ENCODE peak calls at places on chromosomes 3 and 15, in eight cellular contexts. One of them, this sample, is unnamed.

GRCh38 chr3:136659253-136659652 is 92.9 kb downstream of the STAG1 start:
- DNase-seq in AML-193: no peak
- DNase-seq in activated CD4-positive, alpha-beta T cell treated with anti-CD3 and anti-CD28 coated beads, Interleukin-2, amount 50 U/mL, for 48 hours: no peak
- DNase-seq in stimulated activated CD8-positive, alpha-beta memory T cell treated with anti-CD3 and anti-CD28 coated beads, Interleukin-15, amount 100 ng/mL, for 1 hour: no peak
- DNase-seq in HTR-8/SVneo: no peak
- DNase-seq in astrocyte of the spinal cord: peak
- DNase-seq in heart left ventricle: no peak
- DNase-seq in thoracic aorta: no peak
- DNase-seq in this sample: peak

GRCh38 chr15:70121656-70122297 is 24.1 kb upstream of the TLE3 start:
- DNase-seq in AML-193: no peak
- DNase-seq in activated CD4-positive, alpha-beta T cell treated with anti-CD3 and anti-CD28 coated beads, Interleukin-2, amount 50 U/mL, for 48 hours: no peak
- DNase-seq in stimulated activated CD8-positive, alpha-beta memory T cell treated with anti-CD3 and anti-CD28 coated beads, Interleukin-15, amount 100 ng/mL, for 1 hour: no peak
- DNase-seq in HTR-8/SVneo: no peak
- DNase-seq in astrocyte of the spinal cord: peak
- DNase-seq in heart left ventricle: peak
- DNase-seq in thoracic aorta: no peak
- DNase-seq in this sample: no peak

GRCh38 chr3:151282921-151283320 is 4.6 kb upstream of the P2RY14 start:
- DNase-seq in AML-193: peak
- DNase-seq in activated CD4-positive, alpha-beta T cell treated with anti-CD3 and anti-CD28 coated beads, Interleukin-2, amount 50 U/mL, for 48 hours: no peak
- DNase-seq in stimulated activated CD8-positive, alpha-beta memory T cell treated with anti-CD3 and anti-CD28 coated beads, Interleukin-15, amount 100 ng/mL, for 1 hour: no peak
- DNase-seq in HTR-8/SVneo: peak
- DNase-seq in astrocyte of the spinal cord: peak
- DNase-seq in heart left ventricle: no peak
- DNase-seq in thoracic aorta: no peak
- DNase-seq in this sample: peak

GRCh38 chr3:57822686-57823085 is 66.6 kb downstream of the SLMAP start:
- DNase-seq in AML-193: no peak
- DNase-seq in activated CD4-positive, alpha-beta T cell treated with anti-CD3 and anti-CD28 coated beads, Interleukin-2, amount 50 U/mL, for 48 hours: no peak
- DNase-seq in stimulated activated CD8-positive, alpha-beta memory T cell treated with anti-CD3 and anti-CD28 coated beads, Interleukin-15, amount 100 ng/mL, for 1 hour: no peak
- DNase-seq in HTR-8/SVneo: no peak
- DNase-seq in astrocyte of the spinal cord: no peak
- DNase-seq in heart left ventricle: no peak
- DNase-seq in thoracic aorta: no peak
- DNase-seq in this sample: no peak

GRCh38 chr3:5051772-5052171 is 70.3 kb upstream of the ARL8B start:
- DNase-seq in AML-193: no peak
- DNase-seq in activated CD4-positive, alpha-beta T cell treated with anti-CD3 and anti-CD28 coated beads, Interleukin-2, amount 50 U/mL, for 48 hours: no peak
- DNase-seq in stimulated activated CD8-positive, alpha-beta memory T cell treated with anti-CD3 and anti-CD28 coated beads, Interleukin-15, amount 100 ng/mL, for 1 hour: no peak
- DNase-seq in HTR-8/SVneo: no peak
- DNase-seq in astrocyte of the spinal cord: no peak
- DNase-seq in heart left ventricle: no peak
- DNase-seq in thoracic aorta: no peak
- DNase-seq in this sample: no peak

GRCh38 chr3:149900322-149900721 is 70.4 kb downstream of the PFN2 start:
- DNase-seq in AML-193: no peak
- DNase-seq in activated CD4-positive, alpha-beta T cell treated with anti-CD3 and anti-CD28 coated beads, Interleukin-2, amount 50 U/mL, for 48 hours: no peak
- DNase-seq in stimulated activated CD8-positive, alpha-beta memory T cell treated with anti-CD3 and anti-CD28 coated beads, Interleukin-15, amount 100 ng/mL, for 1 hour: no peak
- DNase-seq in HTR-8/SVneo: no peak
- DNase-seq in astrocyte of the spinal cord: no peak
- DNase-seq in heart left ventricle: no peak
- DNase-seq in thoracic aorta: no peak
- DNase-seq in this sample: no peak

GRCh38 chr3:190492129-190492528 is 21.8 kb upstream of the IL1RAP start:
- DNase-seq in AML-193: no peak
- DNase-seq in activated CD4-positive, alpha-beta T cell treated with anti-CD3 and anti-CD28 coated beads, Interleukin-2, amount 50 U/mL, for 48 hours: no peak
- DNase-seq in stimulated activated CD8-positive, alpha-beta memory T cell treated with anti-CD3 and anti-CD28 coated beads, Interleukin-15, amount 100 ng/mL, for 1 hour: no peak
- DNase-seq in HTR-8/SVneo: no peak
- DNase-seq in astrocyte of the spinal cord: no peak
- DNase-seq in heart left ventricle: no peak
- DNase-seq in thoracic aorta: no peak
- DNase-seq in this sample: no peak

GRCh38 chr3:120569224-120569915 is 26.8 kb upstream of the NDUFB4 start:
- DNase-seq in AML-193: no peak
- DNase-seq in activated CD4-positive, alpha-beta T cell treated with anti-CD3 and anti-CD28 coated beads, Interleukin-2, amount 50 U/mL, for 48 hours: no peak
- DNase-seq in stimulated activated CD8-positive, alpha-beta memory T cell treated with anti-CD3 and anti-CD28 coated beads, Interleukin-15, amount 100 ng/mL, for 1 hour: no peak
- DNase-seq in HTR-8/SVneo: no peak
- DNase-seq in astrocyte of the spinal cord: no peak
- DNase-seq in heart left ventricle: no peak
- DNase-seq in thoracic aorta: no peak
- DNase-seq in this sample: no peak

GRCh38 chr3:125121246-125122010 is 65.6 kb upstream of the HEG1 start:
- DNase-seq in AML-193: no peak
- DNase-seq in activated CD4-positive, alpha-beta T cell treated with anti-CD3 and anti-CD28 coated beads, Interleukin-2, amount 50 U/mL, for 48 hours: peak
- DNase-seq in stimulated activated CD8-positive, alpha-beta memory T cell treated with anti-CD3 and anti-CD28 coated beads, Interleukin-15, amount 100 ng/mL, for 1 hour: no peak
- DNase-seq in HTR-8/SVneo: no peak
- DNase-seq in astrocyte of the spinal cord: peak
- DNase-seq in heart left ventricle: no peak
- DNase-seq in thoracic aorta: no peak
- DNase-seq in this sample: no peak

GRCh38 chr3:146970236-146970635 is 365.1 kb upstream of the PLSCR5 start:
- DNase-seq in AML-193: no peak
- DNase-seq in activated CD4-positive, alpha-beta T cell treated with anti-CD3 and anti-CD28 coated beads, Interleukin-2, amount 50 U/mL, for 48 hours: no peak
- DNase-seq in stimulated activated CD8-positive, alpha-beta memory T cell treated with anti-CD3 and anti-CD28 coated beads, Interleukin-15, amount 100 ng/mL, for 1 hour: no peak
- DNase-seq in HTR-8/SVneo: no peak
- DNase-seq in astrocyte of the spinal cord: peak
- DNase-seq in heart left ventricle: no peak
- DNase-seq in thoracic aorta: no peak
- DNase-seq in this sample: no peak

GRCh38 chr3:167450195-167450594 is 23.6 kb downstream of the SERPINI2 start:
- DNase-seq in AML-193: no peak
- DNase-seq in activated CD4-positive, alpha-beta T cell treated with anti-CD3 and anti-CD28 coated beads, Interleukin-2, amount 50 U/mL, for 48 hours: no peak
- DNase-seq in stimulated activated CD8-positive, alpha-beta memory T cell treated with anti-CD3 and anti-CD28 coated beads, Interleukin-15, amount 100 ng/mL, for 1 hour: no peak
- DNase-seq in HTR-8/SVneo: no peak
- DNase-seq in astrocyte of the spinal cord: no peak
- DNase-seq in heart left ventricle: no peak
- DNase-seq in thoracic aorta: no peak
- DNase-seq in this sample: no peak

GRCh38 chr15:74214324-74215021 is 11.9 kb upstream of the STRA6 start:
- DNase-seq in AML-193: no peak
- DNase-seq in activated CD4-positive, alpha-beta T cell treated with anti-CD3 and anti-CD28 coated beads, Interleukin-2, amount 50 U/mL, for 48 hours: no peak
- DNase-seq in stimulated activated CD8-positive, alpha-beta memory T cell treated with anti-CD3 and anti-CD28 coated beads, Interleukin-15, amount 100 ng/mL, for 1 hour: no peak
- DNase-seq in HTR-8/SVneo: no peak
- DNase-seq in astrocyte of the spinal cord: no peak
- DNase-seq in heart left ventricle: no peak
- DNase-seq in thoracic aorta: no peak
- DNase-seq in this sample: no peak

GRCh38 chr15:72685925-72686794 is at the start of the genes BBS4 and HIGD2B:
- DNase-seq in AML-193: no peak
- DNase-seq in activated CD4-positive, alpha-beta T cell treated with anti-CD3 and anti-CD28 coated beads, Interleukin-2, amount 50 U/mL, for 48 hours: peak
- DNase-seq in stimulated activated CD8-positive, alpha-beta memory T cell treated with anti-CD3 and anti-CD28 coated beads, Interleukin-15, amount 100 ng/mL, for 1 hour: peak
- DNase-seq in HTR-8/SVneo: peak
- DNase-seq in astrocyte of the spinal cord: peak
- DNase-seq in heart left ventricle: peak
- DNase-seq in thoracic aorta: peak
- DNase-seq in this sample: peak

GRCh38 chr15:27126449-27126848 is 155.5 kb downstream of the GABRG3 start:
- DNase-seq in AML-193: no peak
- DNase-seq in activated CD4-positive, alpha-beta T cell treated with anti-CD3 and anti-CD28 coated beads, Interleukin-2, amount 50 U/mL, for 48 hours: no peak
- DNase-seq in stimulated activated CD8-positive, alpha-beta memory T cell treated with anti-CD3 and anti-CD28 coated beads, Interleukin-15, amount 100 ng/mL, for 1 hour: no peak
- DNase-seq in HTR-8/SVneo: no peak
- DNase-seq in astrocyte of the spinal cord: no peak
- DNase-seq in heart left ventricle: no peak
- DNase-seq in thoracic aorta: no peak
- DNase-seq in this sample: no peak

GRCh38 chr3:101072299-101072698 is 79.1 kb upstream of the ABI3BP start:
- DNase-seq in AML-193: no peak
- DNase-seq in activated CD4-positive, alpha-beta T cell treated with anti-CD3 and anti-CD28 coated beads, Interleukin-2, amount 50 U/mL, for 48 hours: no peak
- DNase-seq in stimulated activated CD8-positive, alpha-beta memory T cell treated with anti-CD3 and anti-CD28 coated beads, Interleukin-15, amount 100 ng/mL, for 1 hour: no peak
- DNase-seq in HTR-8/SVneo: no peak
- DNase-seq in astrocyte of the spinal cord: peak
- DNase-seq in heart left ventricle: no peak
- DNase-seq in thoracic aorta: no peak
- DNase-seq in this sample: no peak

GRCh38 chr3:17111556-17111955 is 226.8 kb downstream of the PLCL2 start:
- DNase-seq in AML-193: no peak
- DNase-seq in activated CD4-positive, alpha-beta T cell treated with anti-CD3 and anti-CD28 coated beads, Interleukin-2, amount 50 U/mL, for 48 hours: no peak
- DNase-seq in stimulated activated CD8-positive, alpha-beta memory T cell treated with anti-CD3 and anti-CD28 coated beads, Interleukin-15, amount 100 ng/mL, for 1 hour: no peak
- DNase-seq in HTR-8/SVneo: no peak
- DNase-seq in astrocyte of the spinal cord: no peak
- DNase-seq in heart left ventricle: no peak
- DNase-seq in thoracic aorta: no peak
- DNase-seq in this sample: no peak

GRCh38 chr3:59563072-59563605 is 513.3 kb upstream of the CFAP20DC start:
- DNase-seq in AML-193: no peak
- DNase-seq in activated CD4-positive, alpha-beta T cell treated with anti-CD3 and anti-CD28 coated beads, Interleukin-2, amount 50 U/mL, for 48 hours: no peak
- DNase-seq in stimulated activated CD8-positive, alpha-beta memory T cell treated with anti-CD3 and anti-CD28 coated beads, Interleukin-15, amount 100 ng/mL, for 1 hour: no peak
- DNase-seq in HTR-8/SVneo: no peak
- DNase-seq in astrocyte of the spinal cord: peak
- DNase-seq in heart left ventricle: no peak
- DNase-seq in thoracic aorta: no peak
- DNase-seq in this sample: no peak

This sample was measured in iPS-NIHi11.